ENCODE peak calls at places on chromosomes 7 and 10, in seven cellular contexts. K is hepatocyte, A is HCT116, L is PC-3, M is GM23248, O is neural progenitor cell, B is MM.1S. G is an unnamed sample.

GRCh38 chr7:125651823-125652528 is 722.4 kb upstream of the POT1 start:
- DNase-seq in M (no peak), K (peak), O (peak), B (no peak), A (no peak), L (no peak), G (no peak)

GRCh38 chr10:94225589-94225988 is 137.2 kb downstream of the NOC3L start:
- DNase-seq in L (peak), K (no peak), O (no peak), B (no peak), A (no peak), M (peak), G (no peak)

GRCh38 chr10:14601872-14602725 is 172.6 kb downstream of the FAM107B start:
- DNase-seq in K (peak), B (peak), L (peak), M (peak), A (peak), O (no peak), G (peak)

GRCh38 chr7:128024154-128024553 is 7.1 kb downstream of the LRRC4 start:
- DNase-seq in K (no peak), M (no peak), B (no peak), A (no peak), O (no peak), L (no peak), G (no peak)

GRCh38 chr7:105587899-105588690 is 6.8 kb upstream of the EFCAB10 start:
- DNase-seq in K (peak), L (no peak), M (peak), A (no peak), B (no peak), O (no peak), G (peak)

GRCh38 chr7:139776486-139777303 is 1.1 kb downstream of the HIPK2 start:
- DNase-seq in M (peak), A (no peak), B (peak), O (peak), L (peak), K (peak), G (peak)

GRCh38 chr7:39580150-39580874 is 14.1 kb downstream of the YAE1 start:
- DNase-seq in A (peak), O (peak), L (peak), B (peak), K (peak), M (peak), G (peak)

GRCh38 chr10:3848005-3848767 is 63.2 kb upstream of the KLF6 start:
- DNase-seq in A (no peak), B (no peak), M (peak), O (no peak), K (no peak), L (no peak), G (no peak)

GRCh38 chr7:48416327-48416908 is 245.2 kb downstream of the ABCA13 start:
- DNase-seq in L (no peak), M (no peak), B (no peak), A (no peak), O (no peak), K (no peak), G (no peak)

GRCh38 chr7:24756989-24757798 is at the start of gene GSDME:
- DNase-seq in B (peak), O (peak), A (no peak), K (peak), L (peak), M (peak), G (peak)

GRCh38 chr7:149860821-149861727 is 12.7 kb upstream of the ATP6V0E2 start:
- DNase-seq in O (peak), M (no peak), A (no peak), B (no peak), L (no peak), K (no peak), G (no peak)

GRCh38 chr7:602341-603141 is 82.9 kb upstream of the PDGFA start:
- DNase-seq in A (no peak), B (no peak), M (peak), O (no peak), L (no peak), K (peak), G (no peak)

GRCh38 chr7:152899482-152900166 is 140.1 kb downstream of the ACTR3B start:
- DNase-seq in O (no peak), B (no peak), M (no peak), K (no peak), L (peak), A (no peak), G (no peak)

GRCh38 chr10:13839430-13839986 is 252.7 kb downstream of the PRPF18 start:
- DNase-seq in L (peak), K (peak), A (no peak), O (no peak), M (peak), B (no peak), G (no peak)

GRCh38 chr10:113175756-113176651 is 226.0 kb downstream of the TCF7L2 start:
- DNase-seq in K (no peak), L (no peak), B (no peak), A (no peak), O (peak), M (no peak), G (no peak)

GRCh38 chr7:81201188-81201587 is 282.3 kb upstream of the SEMA3C start:
- DNase-seq in O (no peak), L (no peak), M (no peak), K (no peak), A (no peak), B (no peak), G (no peak)

GRCh38 chr10:13882112-13882711 is 295.4 kb downstream of the PRPF18 start:
- DNase-seq in B (no peak), K (no peak), M (peak), A (no peak), L (peak), O (peak), G (no peak)

GRCh38 chr7:147519062-147519461 is 1071.5 kb upstream of the C7orf33 start:
- DNase-seq in M (peak), L (no peak), K (peak), A (no peak), O (peak), B (no peak), G (no peak)

GRCh38 chr10:6044651-6045599 is 17.2 kb downstream of the IL2RA start:
- DNase-seq in L (no peak), A (no peak), B (no peak), O (no peak), M (no peak), K (no peak), G (peak)

GRCh38 chr10:116787893-116788665 is 45.7 kb upstream of the HSPA12A start:
- DNase-seq in B (peak), K (peak), M (peak), O (peak), A (peak), L (peak), G (peak)

GRCh38 chr7:76425156-76425555 is 406 bp downstream of the ZP3 start:
- DNase-seq in M (no peak), A (no peak), K (no peak), B (no peak), O (no peak), L (no peak), G (no peak)

GRCh38 chr7:141477866-141478265 is 73.3 kb upstream of the AGK start:
- DNase-seq in M (peak), A (no peak), O (no peak), K (no peak), B (no peak), L (peak), G (no peak)

GRCh38 chr7:87152897-87153641 is 816 bp downstream of the DMTF1 start:
- DNase-seq in L (peak), M (peak), A (no peak), K (peak), O (peak), B (peak), G (peak)

GRCh38 chr10:86287966-86288579 is 78.5 kb downstream of the GRID1 start:
- DNase-seq in B (no peak), O (no peak), A (no peak), M (no peak), K (no peak), L (no peak), G (peak)

GRCh38 chr7:26480166-26480565 is 188.5 kb downstream of the SNX10 start:
- DNase-seq in K (no peak), O (no peak), B (no peak), A (no peak), L (no peak), M (no peak), G (no peak)

GRCh38 chr7:123757095-123757494 is 8.3 kb upstream of the WASL start:
- DNase-seq in B (no peak), A (no peak), M (peak), L (no peak), K (no peak), O (no peak), G (no peak)

GRCh38 chr10:84123362-84123761 is 15.9 kb upstream of the GHITM start:
- DNase-seq in B (no peak), A (no peak), M (no peak), K (no peak), O (no peak), L (no peak), G (no peak)

GRCh38 chr7:118185163-118185860 is 1.3 kb downstream of the LSM8 start:
- DNase-seq in B (no peak), A (no peak), L (no peak), M (peak), O (no peak), K (no peak), G (peak)

GRCh38 chr7:118183586-118184391 is at the start of gene LSM8:
- DNase-seq in O (peak), L (peak), A (peak), K (peak), B (peak), M (peak), G (peak)

GRCh38 chr7:118182618-118183253 is 1.2 kb upstream of the LSM8 start:
- DNase-seq in L (no peak), A (no peak), B (no peak), O (no peak), K (no peak), M (no peak), G (no peak)

GRCh38 chr7:118183254-118183585 is 744 bp upstream of the LSM8 start:
- DNase-seq in B (peak), A (no peak), O (no peak), K (no peak), L (no peak), M (peak), G (peak)

GRCh38 chr7:118184392-118184899 is 482 bp downstream of the LSM8 start:
- DNase-seq in M (peak), B (peak), A (no peak), K (no peak), O (no peak), L (no peak), G (peak)
- TF ChIP-seq EZH2phosphoT487 in M (no peak), B (no peak), A (no peak), K (no peak), O (no peak), L (no peak), G (no peak)

GRCh38 chr10:59864141-59864962 is 42.0 kb downstream of the CCDC6 start:
- DNase-seq in B (no peak), K (no peak), O (no peak), L (no peak), M (no peak), A (no peak), G (no peak)
- H3K27ac ChIP-seq in B (no peak), K (no peak), O (no peak), L (no peak), M (no peak), A (no peak), G (no peak)

DNA sequence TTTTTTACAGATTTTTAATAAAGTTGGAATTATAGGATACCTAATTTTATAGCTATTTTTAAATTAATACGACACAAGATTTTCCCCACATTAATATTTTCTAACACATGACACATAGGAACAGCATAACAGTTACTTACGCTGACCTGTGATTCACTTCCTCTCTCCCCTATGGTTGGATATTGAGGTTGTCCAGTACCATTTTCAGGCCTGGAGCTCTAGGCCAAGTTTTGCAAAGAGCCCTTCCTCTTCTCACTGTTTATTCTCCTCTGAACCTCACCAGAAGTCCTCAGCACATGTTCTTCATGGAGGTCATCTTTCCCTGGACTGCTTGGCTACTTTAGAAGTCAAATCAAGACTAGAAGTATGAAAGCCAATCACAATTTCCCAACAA is 28.2 kb downstream of the LYZL1 start:
- DNase-seq in O (no peak), M (peak), L (peak), A (no peak), B (no peak), K (no peak), G (no peak)
- H3K4me2 ChIP-seq in O (no peak), M (no peak), L (peak), A (no peak), B (no peak), K (no peak), G (no peak)

DNA sequence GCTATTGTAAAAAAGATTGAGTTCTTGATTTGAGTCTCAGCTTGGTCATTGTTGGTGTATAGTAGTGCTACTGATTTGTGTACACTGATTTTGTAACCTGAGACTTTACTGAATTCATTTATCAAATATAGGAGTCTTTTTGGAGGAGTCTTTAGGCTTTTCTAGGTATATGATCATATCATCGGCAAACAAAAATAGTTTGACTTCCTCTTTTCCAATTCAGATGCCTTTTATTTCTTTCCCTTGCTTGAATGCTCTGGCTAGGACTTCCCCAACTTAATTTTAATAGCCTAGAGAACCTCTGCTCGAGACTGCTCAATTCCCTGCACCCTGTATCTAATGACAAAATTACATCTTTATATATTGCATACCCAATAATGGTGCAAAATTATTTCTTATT is 154.4 kb downstream of the CCDC7 start:
- DNase-seq in B (no peak), M (no peak), A (no peak), K (no peak), L (no peak), O (no peak), G (no peak)
- TF ChIP-seq EZH2phosphoT487 in B (no peak), M (no peak), A (no peak), K (no peak), L (no peak), O (no peak), G (no peak)

GRCh38 chr10:63262674-63263073 is 129.5 kb downstream of the NRBF2 start:
- DNase-seq in A (no peak), B (no peak), O (no peak), L (no peak), K (no peak), M (no peak), G (peak)
- H3K27ac ChIP-seq in A (no peak), B (peak), O (no peak), L (no peak), K (no peak), M (peak), G (peak)

GRCh38 chr10:111204880-111205279 is 128.1 kb downstream of the ADRA2A start:
- DNase-seq in K (no peak), B (no peak), M (no peak), A (no peak), L (no peak), O (no peak), G (no peak)
- H3K4me2 ChIP-seq in K (no peak), B (no peak), M (no peak), A (no peak), L (no peak), O (no peak), G (no peak)

GRCh38 chr10:68301301-68301700 is 30.6 kb upstream of the HNRNPH3 start:
- DNase-seq in O (no peak), K (no peak), A (no peak), M (no peak), L (no peak), B (peak), G (peak)

GRCh38 chr10:68302871-68303270 is 29.0 kb upstream of the HNRNPH3 start:
- DNase-seq in M (no peak), L (no peak), O (no peak), K (no peak), B (no peak), A (no peak), G (no peak)

GRCh38 chr10:68303849-68304412 is 27.9 kb upstream of the HNRNPH3 start:
- DNase-seq in M (no peak), A (no peak), O (no peak), B (no peak), L (no peak), K (no peak), G (no peak)

GRCh38 chr10:68302503-68302823 is 29.4 kb upstream of the HNRNPH3 start:
- DNase-seq in A (no peak), O (no peak), M (no peak), L (no peak), B (no peak), K (no peak), G (no peak)

DNA sequence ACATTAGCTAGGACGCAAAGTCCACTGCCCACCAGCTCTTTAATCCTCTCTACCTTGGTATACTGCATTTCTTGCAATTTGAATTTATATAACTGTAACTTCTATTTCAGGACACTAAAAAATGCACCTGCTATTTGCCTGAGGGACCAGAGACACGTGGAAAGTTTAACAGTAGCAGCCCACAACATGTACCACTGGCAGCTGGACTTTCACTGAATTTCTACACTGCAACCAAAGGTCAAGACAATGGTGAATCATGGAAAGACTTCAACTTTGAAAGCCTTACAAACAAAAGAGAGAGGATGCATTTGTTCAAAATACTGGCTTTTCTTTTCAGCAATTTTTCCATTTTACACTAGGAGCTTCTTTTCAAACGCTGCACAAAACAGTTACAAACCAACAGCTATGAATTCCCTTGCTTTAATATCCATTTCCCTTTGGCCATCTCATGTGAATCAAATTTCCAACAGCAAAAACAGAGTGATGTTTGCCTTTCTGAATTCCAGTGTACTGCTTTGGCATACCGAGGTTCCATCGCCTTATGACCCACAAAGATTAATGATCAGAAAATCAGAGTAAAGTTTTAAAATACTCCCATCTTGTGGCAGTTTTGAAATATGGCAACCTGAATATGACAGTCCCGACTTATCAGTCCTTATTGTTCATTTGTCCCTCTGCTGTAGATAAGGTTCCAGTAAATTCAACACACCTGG is 29.9 kb upstream of the HNRNPH3 start:
- DNase-seq in O (peak), M (peak), L (peak), K (peak), B (peak), A (peak), G (peak)
- TF ChIP-seq EZH2phosphoT487 in O (no peak), M (no peak), L (no peak), K (no peak), B (no peak), A (no peak), G (no peak)

GRCh38 chr7:11196143-11196542 is 222.5 kb downstream of the PHF14 start:
- DNase-seq in B (peak), O (no peak), M (no peak), L (no peak), A (no peak), K (no peak), G (no peak)

GRCh38 chr7:11193131-11193867 is 219.6 kb downstream of the PHF14 start:
- DNase-seq in L (peak), M (peak), B (no peak), A (no peak), K (peak), O (peak), G (no peak)

GRCh38 chr7:11194492-11194891 is 220.8 kb downstream of the PHF14 start:
- DNase-seq in B (no peak), L (no peak), A (no peak), O (no peak), K (no peak), M (peak), G (no peak)

GRCh38 chr7:11193888-11194287 is 220.2 kb downstream of the PHF14 start:
- DNase-seq in K (no peak), O (no peak), A (no peak), B (no peak), L (no peak), M (peak), G (no peak)

GRCh38 chr7:11195502-11195901 is 221.8 kb downstream of the PHF14 start:
- DNase-seq in A (no peak), M (no peak), B (no peak), L (no peak), K (no peak), O (peak), G (no peak)
- H3K27ac ChIP-seq in A (no peak), M (no peak), B (no peak), L (no peak), K (no peak), O (no peak), G (no peak)

GRCh38 chr10:33481184-33481583 is 146.7 kb upstream of the NRP1 start:
- DNase-seq in O (no peak), B (no peak), L (no peak), M (no peak), A (no peak), K (no peak), G (no peak)
- H3K4me2 ChIP-seq in O (no peak), B (no peak), L (no peak), M (no peak), A (no peak), K (no peak), G (no peak)